ENCODE peak calls at places on chromosomes 1 and 21, in nine cellular contexts. B, C, F, H, W, Q, V, L and X are unnamed samples.

GRCh38 chr1:50697440-50698421 is 262.3 kb downstream of the FAF1 start:
- DNase-seq in B (no peak), C (no peak), F (no peak), H (no peak), W (no peak), Q (no peak), V (no peak), L (no peak), X (peak)

GRCh38 chr1:233443040-233443439 is 115.5 kb downstream of the MAP3K21 start:
- DNase-seq in B (no peak), C (no peak), F (no peak), H (no peak), W (no peak), Q (no peak), V (no peak), L (no peak), X (no peak)

GRCh38 chr1:24386241-24386640 is 27.3 kb downstream of the STPG1 start:
- DNase-seq in B (no peak), C (no peak), F (no peak), H (peak), W (no peak), Q (no peak), V (no peak), L (no peak), X (no peak)

GRCh38 chr1:2272686-2273400 is 44.7 kb downstream of the SKI start:
- DNase-seq in B (no peak), C (no peak), F (no peak), H (no peak), W (no peak), Q (no peak), V (no peak), L (no peak), X (no peak)

GRCh38 chr1:98821379-98821778 is 159.9 kb downstream of the SNX7 start:
- DNase-seq in B (no peak), C (no peak), F (no peak), H (no peak), W (no peak), Q (no peak), V (no peak), L (no peak), X (no peak)

GRCh38 chr1:53678948-53679825 is 59.8 kb downstream of the GLIS1 start:
- DNase-seq in B (no peak), C (no peak), F (no peak), H (no peak), W (no peak), Q (no peak), V (no peak), L (no peak), X (no peak)

GRCh38 chr1:68213843-68214242 is 18.5 kb downstream of the WLS start:
- DNase-seq in B (no peak), C (no peak), F (no peak), H (peak), W (no peak), Q (no peak), V (no peak), L (no peak), X (peak)

GRCh38 chr1:53572061-53572801 is 113.0 kb downstream of the DMRTB1 start:
- DNase-seq in B (peak), C (peak), F (peak), H (no peak), W (no peak), Q (peak), V (no peak), L (no peak), X (peak)

GRCh38 chr1:54139711-54140110 is 13.1 kb downstream of the CDCP2 start:
- DNase-seq in B (no peak), C (no peak), F (no peak), H (no peak), W (no peak), Q (no peak), V (no peak), L (no peak), X (no peak)

GRCh38 chr1:66436378-66437135 is 97.4 kb upstream of the SGIP1 start:
- DNase-seq in B (peak), C (peak), F (peak), H (no peak), W (no peak), Q (no peak), V (no peak), L (peak), X (no peak)

GRCh38 chr21:29671728-29672127 is 268.1 kb downstream of the GRIK1 start:
- DNase-seq in B (no peak), C (no peak), F (no peak), H (no peak), W (no peak), Q (no peak), V (no peak), L (peak), X (no peak)

GRCh38 chr1:42931911-42932422 is 26.7 kb downstream of the SLC2A1 start:
- DNase-seq in B (peak), C (peak), F (no peak), H (peak), W (no peak), Q (no peak), V (peak), L (peak), X (no peak)

GRCh38 chr1:232978091-232978634 is 27.8 kb downstream of the NTPCR start:
- DNase-seq in B (no peak), C (no peak), F (no peak), H (no peak), W (no peak), Q (no peak), V (no peak), L (peak), X (no peak)

GRCh38 chr1:81848880-81849500 is 48.3 kb downstream of the ADGRL2 start:
- DNase-seq in B (no peak), C (no peak), F (no peak), H (no peak), W (no peak), Q (no peak), V (no peak), L (no peak), X (peak)

GRCh38 chr1:162019436-162019835 is 4.2 kb downstream of the OLFML2B start:
- DNase-seq in B (no peak), C (no peak), F (no peak), H (no peak), W (no peak), Q (no peak), V (no peak), L (no peak), X (no peak)

GRCh38 chr1:13725714-13726175 is 25.8 kb downstream of the PRDM2 start:
- DNase-seq in B (peak), C (peak), F (peak), H (peak), W (no peak), Q (no peak), V (peak), L (peak), X (no peak)

GRCh38 chr1:115069186-115069585 is 20.1 kb downstream of the TSPAN2 start:
- DNase-seq in B (no peak), C (no peak), F (peak), H (no peak), W (no peak), Q (no peak), V (no peak), L (no peak), X (no peak)

GRCh38 chr21:44613386-44614155 is 1.7 kb downstream of the KRTAP10-8 start:
- DNase-seq in B (no peak), C (no peak), F (no peak), H (no peak), W (no peak), Q (no peak), V (no peak), L (no peak), X (no peak)

GRCh38 chr1:113782451-113782850 is 23.2 kb upstream of the PHTF1 start:
- DNase-seq in B (no peak), C (no peak), F (no peak), H (no peak), W (no peak), Q (no peak), V (no peak), L (no peak), X (no peak)

GRCh38 chr1:154220970-154221814 is 437 bp downstream of the UBAP2L start:
- DNase-seq in B (peak), C (peak), F (peak), H (peak), W (peak), Q (peak), V (peak), L (peak), X (peak)

GRCh38 chr21:41670056-41670805 is 96.6 kb downstream of the RIPK4 start:
- DNase-seq in B (no peak), C (no peak), F (no peak), H (no peak), W (no peak), Q (no peak), V (no peak), L (no peak), X (no peak)

GRCh38 chr1:176541663-176542062 is 78.7 kb downstream of the PAPPA2 start:
- DNase-seq in B (no peak), C (no peak), F (no peak), H (no peak), W (no peak), Q (no peak), V (no peak), L (no peak), X (no peak)

GRCh38 chr1:70455291-70455690 is 44.2 kb downstream of the CTH start:
- DNase-seq in B (no peak), C (no peak), F (no peak), H (no peak), W (no peak), Q (no peak), V (no peak), L (no peak), X (no peak)

GRCh38 chr1:229478852-229479251 is 29.3 kb downstream of the NUP133 start:
- DNase-seq in B (no peak), C (no peak), F (no peak), H (no peak), W (no peak), Q (no peak), V (no peak), L (peak), X (no peak)

GRCh38 chr1:182143825-182144661 is 82.5 kb upstream of the ZNF648 start:
- DNase-seq in B (no peak), C (peak), F (no peak), H (peak), W (no peak), Q (no peak), V (no peak), L (no peak), X (no peak)

GRCh38 chr1:188715566-188715965 is 1762.1 kb downstream of the BRINP3 start:
- DNase-seq in B (no peak), C (peak), F (no peak), H (no peak), W (no peak), Q (no peak), V (no peak), L (no peak), X (peak)

GRCh38 chr1:167711797-167712196 is 10.0 kb upstream of the MPZL1 start:
- DNase-seq in B (no peak), C (no peak), F (no peak), H (peak), W (no peak), Q (no peak), V (no peak), L (no peak), X (no peak)

GRCh38 chr21:38984982-38985422 is 179.3 kb downstream of the ETS2 start:
- DNase-seq in B (no peak), C (no peak), F (peak), H (no peak), W (no peak), Q (no peak), V (no peak), L (no peak), X (no peak)

GRCh38 chr1:42926235-42926869 is 32.3 kb downstream of the SLC2A1 start:
- DNase-seq in B (no peak), C (no peak), F (no peak), H (no peak), W (no peak), Q (no peak), V (no peak), L (no peak), X (no peak)

GRCh38 chr1:114289321-114289720 is 135.7 kb upstream of the SYT6 start:
- DNase-seq in B (no peak), C (no peak), F (no peak), H (no peak), W (no peak), Q (no peak), V (no peak), L (no peak), X (no peak)

GRCh38 chr1:234720709-234721436 is 110.9 kb upstream of the IRF2BP2 start:
- DNase-seq in B (no peak), C (no peak), F (no peak), H (no peak), W (no peak), Q (no peak), V (no peak), L (no peak), X (no peak)

GRCh38 chr1:47477595-47478080 is 39.8 kb downstream of the FOXD2 start:
- DNase-seq in B (no peak), C (peak), F (no peak), H (peak), W (no peak), Q (no peak), V (no peak), L (no peak), X (no peak)